ENCODE peak calls at places on chromosomes 5 and 9, in five cellular contexts. T is hepatocyte, X is SK-N-SH, U is neural progenitor cell, S is HCT116. R is an unnamed sample. For H3K4me1, the result is how much of the 10 kb centered on the place peaks cover.

GRCh38 chr5:96509721-96510383 is 76.8 kb upstream of the PCSK1 start:
- DNase-seq in U (no peak), T (peak), S (no peak), X (no peak), R (no peak)

GRCh38 chr9:99807276-99807852 is 14.3 kb upstream of the NR4A3 start:
- DNase-seq in U (peak), T (peak), X (peak), S (no peak), R (peak)

GRCh38 chr5:151340004-151340403 is 7.4 kb downstream of the SLC36A2 start:
- DNase-seq in T (no peak), X (no peak), U (no peak), S (no peak), R (no peak)

GRCh38 chr5:81904861-81905260 is 67.0 kb upstream of the ATG10 start:
- DNase-seq in X (no peak), T (no peak), U (no peak), S (no peak), R (no peak)

GRCh38 chr5:23257656-23258055 is 249.8 kb upstream of the PRDM9 start:
- DNase-seq in X (no peak), U (no peak), T (no peak), S (no peak), R (no peak)

GRCh38 chr5:82749453-82749852 is 327.7 kb downstream of the TMEM167A start:
- DNase-seq in U (no peak), X (peak), S (no peak), T (peak), R (no peak)

GRCh38 chr5:1048861-1049838 is 40.5 kb downstream of the NKD2 start:
- DNase-seq in S (no peak), X (peak), T (no peak), U (no peak), R (no peak)

GRCh38 chr5:172505403-172505759 is 51.1 kb upstream of the SH3PXD2B start:
- DNase-seq in S (no peak), T (no peak), U (no peak), X (no peak), R (no peak)

GRCh38 chr5:107381189-107381856 is 289.4 kb downstream of the EFNA5 start:
- DNase-seq in U (no peak), S (peak), T (peak), X (no peak), R (no peak)

GRCh38 chr5:84764227-84764626 is 379.5 kb upstream of the EDIL3 start:
- DNase-seq in X (no peak), T (no peak), U (no peak), S (no peak), R (no peak)

GRCh38 chr9:20692554-20692953 is 8.5 kb downstream of the FOCAD start:
- DNase-seq in T (peak), U (no peak), X (no peak), S (no peak), R (no peak)

GRCh38 chr9:72931437-72931836 is 21.4 kb downstream of the ALDH1A1 start:
- DNase-seq in U (no peak), T (no peak), X (no peak), S (no peak), R (no peak)

GRCh38 chr9:33263131-33263935 is 1.2 kb downstream of the BAG1 start:
- DNase-seq in X (peak), U (peak), S (no peak), T (peak), R (peak)

GRCh38 chr5:17203329-17204132 is 13.9 kb upstream of the BASP1 start:
- DNase-seq in S (peak), X (peak), U (peak), T (peak), R (peak)

GRCh38 chr5:141465351-141465750 is 10.4 kb upstream of the PCDHGC3 start:
- DNase-seq in X (no peak), T (no peak), U (no peak), S (no peak), R (no peak)

GRCh38 chr5:62340979-62341378 is 35.0 kb downstream of the KIF2A start:
- DNase-seq in U (no peak), T (no peak), S (no peak), X (no peak), R (no peak)

GRCh38 chr5:62343428-62343827 is 37.4 kb downstream of the KIF2A start:
- DNase-seq in S (no peak), T (no peak), U (no peak), X (no peak), R (no peak)

GRCh38 chr5:62341783-62342475 is 35.9 kb downstream of the KIF2A start:
- DNase-seq in T (no peak), X (no peak), S (no peak), U (no peak), R (no peak)

GRCh38 chr5:62342476-62342837 is 36.5 kb downstream of the KIF2A start:
- DNase-seq in U (no peak), S (no peak), X (no peak), T (no peak), R (no peak)

DNA sequence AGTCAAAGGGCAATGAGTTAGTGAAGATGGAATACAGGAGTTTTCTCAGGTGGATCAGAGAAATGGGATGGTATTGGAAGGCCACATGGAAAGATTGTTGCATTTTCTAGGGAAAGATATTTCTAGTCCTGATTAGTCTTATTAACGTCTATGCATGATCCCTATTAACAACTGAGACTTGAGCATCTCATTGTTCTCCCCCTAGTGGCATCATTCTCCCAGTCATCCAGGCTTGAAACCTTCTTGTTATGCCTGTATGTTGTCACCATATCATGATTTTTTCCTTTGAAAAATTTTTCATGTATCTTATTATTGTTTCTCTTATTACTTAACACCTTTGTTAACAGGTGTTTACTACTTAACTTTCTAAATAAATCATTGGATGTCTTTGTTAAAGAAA is 34.4 kb downstream of the KIF2A start:
- DNase-seq in X (peak), U (peak), S (peak), T (no peak), R (peak)
- TF ChIP-seq CTCF in X (peak), U (peak), S (peak), T (peak), R (peak)

DNA sequence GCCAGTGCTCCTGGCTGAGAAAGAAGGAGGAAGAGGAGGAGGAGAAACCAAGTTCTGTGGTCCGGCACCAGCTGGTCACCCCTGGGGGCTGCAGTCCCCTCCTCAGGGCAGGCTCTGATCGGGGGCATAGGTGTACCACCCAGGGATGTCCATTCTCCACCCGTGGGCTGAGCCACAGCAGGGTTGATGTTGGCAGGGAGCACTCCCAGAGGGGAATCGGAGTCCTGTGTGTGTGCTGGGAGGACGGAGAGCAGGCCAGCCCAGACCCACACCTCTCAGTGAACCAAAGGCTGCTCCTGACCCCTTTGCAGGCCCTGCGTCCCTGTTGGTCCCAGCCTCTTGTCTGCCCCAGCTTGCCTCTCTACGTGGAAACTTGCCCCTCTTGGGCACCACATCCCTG is 4.6 kb upstream of the ADAMTSL2 start:
- DNase-seq in X (no peak), S (no peak), T (no peak), U (no peak), R (no peak)
- H3K4me1 ChIP-seq in X (under half), S (under half), T (under half), U (under half), R (under half)

GRCh38 chr9:27497883-27498553 is 26.1 kb upstream of the IFNK start:
- DNase-seq in X (no peak), T (no peak), S (no peak), U (peak), R (no peak)
- TF ChIP-seq EZH2phosphoT487 in X (no peak), T (no peak), S (no peak), U (no peak), R (no peak)

GRCh38 chr5:143284002-143284401 is 119.5 kb downstream of the NR3C1 start:
- DNase-seq in T (no peak), U (no peak), X (no peak), S (no peak), R (no peak)

GRCh38 chr5:143275871-143276363 is 127.6 kb downstream of the NR3C1 start:
- DNase-seq in S (no peak), T (no peak), X (no peak), U (no peak), R (no peak)

GRCh38 chr5:143277536-143277935 is 126.0 kb downstream of the NR3C1 start:
- DNase-seq in X (no peak), S (no peak), T (no peak), U (no peak), R (no peak)

GRCh38 chr5:143274952-143275351 is 128.5 kb downstream of the NR3C1 start:
- DNase-seq in T (no peak), U (no peak), S (no peak), X (no peak), R (no peak)

GRCh38 chr5:143279698-143280097 is 123.8 kb downstream of the NR3C1 start:
- DNase-seq in T (no peak), X (no peak), S (no peak), U (peak), R (no peak)
- TF ChIP-seq CTCF in T (no peak), X (no peak), S (no peak), U (no peak), R (no peak)

GRCh38 chr9:136857166-136857565 is 5.0 kb downstream of the MAMDC4 start:
- DNase-seq in X (no peak), U (no peak), T (peak), S (no peak), R (no peak)
- H3K4me1 ChIP-seq in X (under half), U (under half), T (under half), S (under half), R (under half)

DNA sequence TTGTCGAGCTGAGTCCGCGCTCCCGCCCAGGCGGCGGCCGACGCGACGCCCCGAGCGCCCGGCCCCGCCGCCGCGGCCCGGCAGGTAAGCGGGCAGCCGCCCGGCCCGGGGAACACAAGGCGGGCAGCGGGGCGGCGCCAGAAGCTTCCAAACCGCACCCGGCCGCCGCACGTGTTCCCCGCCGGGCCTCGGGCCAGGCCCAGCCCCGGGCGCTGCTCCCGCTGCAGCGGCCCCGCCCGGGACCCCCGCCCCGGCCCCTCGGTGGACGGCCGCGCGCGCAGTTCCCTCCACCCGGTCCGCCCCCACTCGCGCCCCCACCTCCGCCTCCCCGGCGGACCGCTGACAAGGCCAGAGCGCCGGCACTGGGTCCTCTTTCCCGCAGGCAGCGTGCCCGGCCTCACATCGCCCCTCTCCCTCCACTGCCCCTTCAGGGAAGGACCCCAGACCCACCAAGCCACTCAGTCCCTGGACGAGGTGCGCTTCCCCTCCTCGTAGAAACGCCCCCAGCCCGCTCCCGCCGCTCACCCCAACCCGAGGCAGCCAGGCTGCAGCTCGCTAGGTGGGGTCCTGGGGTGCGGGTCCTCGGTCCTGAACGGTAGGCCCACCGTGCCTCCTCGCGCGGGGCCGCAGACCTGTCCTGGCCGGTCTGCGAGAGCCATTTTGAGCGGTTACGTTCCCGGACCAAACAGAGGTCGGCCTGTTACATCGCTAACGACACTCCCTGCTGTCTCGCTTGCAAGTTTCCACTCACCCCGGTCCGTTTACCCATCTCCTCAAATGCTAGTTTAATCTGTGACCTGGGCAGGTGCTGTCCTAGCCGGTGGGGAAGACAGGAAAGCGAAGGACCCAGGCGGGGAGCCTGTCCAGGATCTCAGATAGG is 475 bp downstream of the WDR5 start:
- DNase-seq in T (peak), X (no peak), U (peak), S (no peak), R (peak)
- TF ChIP-seq EZH2phosphoT487 in T (no peak), X (no peak), U (no peak), S (no peak), R (no peak)

DNA sequence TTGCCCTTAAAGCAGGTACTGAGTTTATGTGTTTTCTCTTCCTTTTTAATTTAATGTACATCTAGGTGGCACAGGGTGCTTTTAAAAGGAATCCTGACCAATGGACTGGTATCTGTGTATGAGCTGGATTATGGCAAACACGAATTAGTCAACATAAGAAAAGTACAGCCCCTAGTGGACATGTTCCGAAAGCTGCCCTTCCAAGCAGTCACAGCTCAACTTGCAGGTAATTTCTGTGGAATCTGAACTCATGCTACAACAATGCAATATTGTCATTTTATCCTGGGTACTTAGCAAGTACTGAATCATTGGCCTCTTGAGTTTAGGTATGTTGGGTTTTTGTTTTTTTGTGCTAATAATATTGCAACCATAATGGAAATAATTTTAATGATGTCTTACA is 14.4 kb upstream of the TMOD1 start:
- DNase-seq in X (no peak), T (no peak), U (no peak), S (no peak), R (no peak)
- TF ChIP-seq CTCF in X (peak), T (peak), U (peak), S (peak), R (peak)

DNA sequence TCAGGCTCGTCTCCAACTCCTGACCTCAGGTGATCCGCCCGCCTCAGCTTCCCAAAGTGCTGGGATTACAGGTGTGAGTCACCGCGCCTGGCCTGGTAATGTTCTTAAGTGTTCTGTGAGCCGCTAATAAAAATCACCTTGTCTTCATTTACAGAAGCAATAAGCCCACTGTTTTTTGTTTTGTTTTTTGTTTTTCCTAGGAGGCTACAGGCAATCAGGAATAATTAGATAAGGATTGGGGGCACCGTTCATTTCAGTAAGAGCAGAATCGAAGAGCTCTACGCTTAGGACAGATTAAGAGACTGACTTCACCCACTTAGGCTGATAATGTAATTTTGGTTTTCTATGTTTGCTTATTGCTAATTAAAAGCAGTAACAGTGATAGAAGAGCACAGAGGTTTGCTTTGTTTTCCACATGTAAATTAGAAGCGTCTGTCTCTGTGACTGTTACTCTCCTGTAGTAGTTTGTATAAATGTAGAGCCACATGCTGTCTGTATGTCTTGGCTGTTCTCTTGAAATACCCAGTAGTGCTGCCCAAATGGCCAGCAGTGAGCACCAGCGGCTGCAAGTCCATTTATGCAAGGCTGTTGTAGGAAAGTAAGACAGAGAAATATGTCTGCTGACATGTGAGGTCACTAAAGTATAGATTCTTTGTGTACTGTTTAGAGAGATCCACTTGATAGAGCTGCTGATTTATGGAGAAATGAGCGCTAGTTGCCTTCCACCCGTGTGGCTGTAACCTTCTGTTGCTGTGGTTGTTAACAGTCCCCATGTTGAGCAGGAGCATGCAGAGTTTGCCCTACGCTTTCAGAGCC is 30.5 kb downstream of the TRIO start:
- DNase-seq in S (no peak), X (peak), T (no peak), U (no peak), R (no peak)
- H3K4me1 ChIP-seq in S (under half), X (half or more), T (under half), U (half or more), R (half or more)

R was measured in OCI-LY7.